ENCODE peak calls at places on chromosomes 4 and X, in six cellular contexts. One of them, this sample, is unnamed.

GRCh38 chr4:123554263-123554662 is 157.7 kb downstream of the SPRY1 start:
- DNase-seq in DMS79: no peak
- DNase-seq in adrenal gland: no peak
- DNase-seq in cardiac muscle cell: no peak
- DNase-seq in sigmoid colon: no peak
- DNase-seq in tibial artery: no peak
- DNase-seq in this sample: no peak

GRCh38 chrX:120647127-120647526 is 17.3 kb upstream of the C1GALT1C1 start:
- DNase-seq in DMS79: no peak
- DNase-seq in adrenal gland: no peak
- DNase-seq in cardiac muscle cell: no peak
- DNase-seq in sigmoid colon: no peak
- DNase-seq in tibial artery: no peak
- DNase-seq in this sample: no peak

GRCh38 chrX:119249836-119250340 is 13.8 kb downstream of the PGRMC1 start:
- DNase-seq in DMS79: no peak
- DNase-seq in adrenal gland: no peak
- DNase-seq in cardiac muscle cell: no peak
- DNase-seq in sigmoid colon: no peak
- DNase-seq in tibial artery: no peak
- DNase-seq in this sample: no peak

GRCh38 chr4:120755864-120756263 is 166.7 kb downstream of the PRDM5 start:
- DNase-seq in DMS79: no peak
- DNase-seq in adrenal gland: no peak
- DNase-seq in cardiac muscle cell: no peak
- DNase-seq in sigmoid colon: no peak
- DNase-seq in tibial artery: no peak
- DNase-seq in this sample: no peak

GRCh38 chr4:2078584-2078983 is 19.5 kb downstream of the NAT8L start:
- DNase-seq in DMS79: no peak
- DNase-seq in adrenal gland: no peak
- DNase-seq in cardiac muscle cell: no peak
- DNase-seq in sigmoid colon: no peak
- DNase-seq in tibial artery: no peak
- DNase-seq in this sample: no peak

GRCh38 chrX:16903274-16904019 is 33.3 kb upstream of the RBBP7 start:
- DNase-seq in DMS79: no peak
- DNase-seq in adrenal gland: no peak
- DNase-seq in cardiac muscle cell: no peak
- DNase-seq in sigmoid colon: no peak
- DNase-seq in tibial artery: no peak
- DNase-seq in this sample: no peak

GRCh38 chr4:40523581-40523980 is 106.1 kb downstream of the RBM47 start:
- DNase-seq in DMS79: no peak
- DNase-seq in adrenal gland: no peak
- DNase-seq in cardiac muscle cell: no peak
- DNase-seq in sigmoid colon: no peak
- DNase-seq in tibial artery: no peak
- DNase-seq in this sample: no peak

GRCh38 chr4:148868207-148868606 is 426.0 kb upstream of the NR3C2 start:
- DNase-seq in DMS79: no peak
- DNase-seq in adrenal gland: no peak
- DNase-seq in cardiac muscle cell: no peak
- DNase-seq in sigmoid colon: no peak
- DNase-seq in tibial artery: no peak
- DNase-seq in this sample: no peak

GRCh38 chr4:186724048-186724860 is 598 bp upstream of the FAT1 start:
- DNase-seq in DMS79: no peak
- DNase-seq in adrenal gland: no peak
- DNase-seq in cardiac muscle cell: peak; percentile 72
- DNase-seq in sigmoid colon: peak; percentile 80
- DNase-seq in tibial artery: peak; percentile 42
- DNase-seq in this sample: no peak

GRCh38 chr4:75058486-75058885 is 125.6 kb downstream of the PARM1 start:
- DNase-seq in DMS79: peak; percentile 14
- DNase-seq in adrenal gland: no peak
- DNase-seq in cardiac muscle cell: no peak
- DNase-seq in sigmoid colon: no peak
- DNase-seq in tibial artery: no peak
- DNase-seq in this sample: no peak

GRCh38 chr4:42478941-42479340 is 81.7 kb downstream of the SHISA3 start:
- DNase-seq in DMS79: no peak
- DNase-seq in adrenal gland: no peak
- DNase-seq in cardiac muscle cell: no peak
- DNase-seq in sigmoid colon: no peak
- DNase-seq in tibial artery: no peak
- DNase-seq in this sample: no peak

GRCh38 chrX:15956684-15957083 is 102.1 kb upstream of the AP1S2 start:
- DNase-seq in DMS79: no peak
- DNase-seq in adrenal gland: no peak
- DNase-seq in cardiac muscle cell: no peak
- DNase-seq in sigmoid colon: no peak
- DNase-seq in tibial artery: no peak
- DNase-seq in this sample: no peak

GRCh38 chrX:79440336-79440735 is 73.2 kb upstream of the ITM2A start:
- DNase-seq in DMS79: no peak
- DNase-seq in adrenal gland: no peak
- DNase-seq in cardiac muscle cell: no peak
- DNase-seq in sigmoid colon: no peak
- DNase-seq in tibial artery: no peak
- DNase-seq in this sample: no peak

GRCh38 chr4:168551945-168552695 is 55.3 kb downstream of the PALLD start:
- DNase-seq in DMS79: no peak
- DNase-seq in adrenal gland: no peak
- DNase-seq in cardiac muscle cell: no peak
- DNase-seq in sigmoid colon: no peak
- DNase-seq in tibial artery: no peak
- DNase-seq in this sample: no peak

GRCh38 chr4:6293661-6294060 is 24.0 kb downstream of the WFS1 start:
- DNase-seq in DMS79: no peak
- DNase-seq in adrenal gland: no peak
- DNase-seq in cardiac muscle cell: no peak
- DNase-seq in sigmoid colon: no peak
- DNase-seq in tibial artery: no peak
- DNase-seq in this sample: no peak

GRCh38 chr4:118834960-118835895 is 698 bp downstream of the SEC24D start:
- DNase-seq in DMS79: peak; percentile 39
- DNase-seq in adrenal gland: peak; percentile 75
- DNase-seq in cardiac muscle cell: peak; percentile 82
- DNase-seq in sigmoid colon: peak; percentile 86
- DNase-seq in tibial artery: peak; percentile 77
- DNase-seq in this sample: peak; percentile 87

GRCh38 chr4:65738134-65738533 is 67.8 kb upstream of the EPHA5 start:
- DNase-seq in DMS79: no peak
- DNase-seq in adrenal gland: no peak
- DNase-seq in cardiac muscle cell: no peak
- DNase-seq in sigmoid colon: no peak
- DNase-seq in tibial artery: no peak
- DNase-seq in this sample: no peak

GRCh38 chr4:6956087-6956433 is 46.4 kb downstream of the TBC1D14 start:
- DNase-seq in DMS79: no peak
- DNase-seq in adrenal gland: no peak
- DNase-seq in cardiac muscle cell: no peak
- DNase-seq in sigmoid colon: no peak
- DNase-seq in tibial artery: no peak
- DNase-seq in this sample: no peak

GRCh38 chr4:142416121-142416520 is 430.0 kb downstream of the INPP4B start:
- DNase-seq in DMS79: no peak
- DNase-seq in adrenal gland: no peak
- DNase-seq in cardiac muscle cell: no peak
- DNase-seq in sigmoid colon: no peak
- DNase-seq in tibial artery: no peak
- DNase-seq in this sample: no peak

GRCh38 chr4:8821151-8821950 is 50.3 kb downstream of the HMX1 start:
- DNase-seq in DMS79: no peak
- DNase-seq in adrenal gland: peak; percentile 5
- DNase-seq in cardiac muscle cell: no peak
- DNase-seq in sigmoid colon: peak; percentile 52
- DNase-seq in tibial artery: no peak
- DNase-seq in this sample: peak; percentile 51

GRCh38 chr4:10403633-10404445 is 53.4 kb downstream of the ZNF518B start:
- DNase-seq in DMS79: no peak
- DNase-seq in adrenal gland: no peak
- DNase-seq in cardiac muscle cell: peak; percentile 57
- DNase-seq in sigmoid colon: no peak
- DNase-seq in tibial artery: no peak
- DNase-seq in this sample: no peak

GRCh38 chrX:71911731-71912050 is 1.0 kb downstream of the NHSL2 start:
- DNase-seq in DMS79: no peak
- DNase-seq in adrenal gland: no peak
- DNase-seq in cardiac muscle cell: peak; percentile 58
- DNase-seq in sigmoid colon: peak; percentile 69
- DNase-seq in tibial artery: no peak
- DNase-seq in this sample: no peak

GRCh38 chr4:183499389-183499788 is 5.5 kb upstream of the ING2 start:
- DNase-seq in DMS79: no peak
- DNase-seq in adrenal gland: peak; percentile 36
- DNase-seq in cardiac muscle cell: no peak
- DNase-seq in sigmoid colon: no peak
- DNase-seq in tibial artery: no peak
- DNase-seq in this sample: no peak

GRCh38 chr4:166622425-166622977 is 611.8 kb downstream of the SPOCK3 start:
- DNase-seq in DMS79: no peak
- DNase-seq in adrenal gland: no peak
- DNase-seq in cardiac muscle cell: no peak
- DNase-seq in sigmoid colon: no peak
- DNase-seq in tibial artery: no peak
- DNase-seq in this sample: no peak

GRCh38 chr4:47926667-47927258 is 12.4 kb upstream of the NFXL1 start:
- DNase-seq in DMS79: no peak
- DNase-seq in adrenal gland: peak; percentile 58
- DNase-seq in cardiac muscle cell: peak; percentile 89
- DNase-seq in sigmoid colon: no peak
- DNase-seq in tibial artery: peak; percentile 30
- DNase-seq in this sample: peak; percentile 76

GRCh38 chrX:71618303-71618721 is at the start of gene CXCR3:
- DNase-seq in DMS79: no peak
- DNase-seq in adrenal gland: peak; percentile 71
- DNase-seq in cardiac muscle cell: no peak
- DNase-seq in sigmoid colon: no peak
- DNase-seq in tibial artery: no peak
- DNase-seq in this sample: peak; percentile 83

GRCh38 chr4:176792348-176793059 is at the start of gene VEGFC:
- DNase-seq in DMS79: no peak
- DNase-seq in adrenal gland: peak; percentile 77
- DNase-seq in cardiac muscle cell: peak; percentile 87
- DNase-seq in sigmoid colon: peak; percentile 72
- DNase-seq in tibial artery: peak; percentile 32
- DNase-seq in this sample: peak; percentile 73

GRCh38 chr4:147192679-147193078 is 247.0 kb upstream of the TTC29 start:
- DNase-seq in DMS79: no peak
- DNase-seq in adrenal gland: no peak
- DNase-seq in cardiac muscle cell: no peak
- DNase-seq in sigmoid colon: no peak
- DNase-seq in tibial artery: no peak
- DNase-seq in this sample: no peak

GRCh38 chr4:167956676-167957075 is 135.7 kb upstream of the ANXA10 start:
- DNase-seq in DMS79: no peak
- DNase-seq in adrenal gland: no peak
- DNase-seq in cardiac muscle cell: no peak
- DNase-seq in sigmoid colon: no peak
- DNase-seq in tibial artery: no peak
- DNase-seq in this sample: no peak

GRCh38 chr4:99863-100262 is 24.4 kb upstream of the ZNF718 start:
- DNase-seq in DMS79: no peak
- DNase-seq in adrenal gland: no peak
- DNase-seq in cardiac muscle cell: no peak
- DNase-seq in sigmoid colon: no peak
- DNase-seq in tibial artery: no peak
- DNase-seq in this sample: no peak

GRCh38 chrX:149513713-149514427 is 8.8 kb upstream of the IDS start:
- DNase-seq in DMS79: no peak
- DNase-seq in adrenal gland: no peak
- DNase-seq in cardiac muscle cell: no peak
- DNase-seq in sigmoid colon: no peak
- DNase-seq in tibial artery: no peak
- DNase-seq in this sample: no peak

GRCh38 chr4:54118850-54119589 is 19.1 kb downstream of the GSX2 start:
- DNase-seq in DMS79: no peak
- DNase-seq in adrenal gland: no peak
- DNase-seq in cardiac muscle cell: no peak
- DNase-seq in sigmoid colon: no peak
- DNase-seq in tibial artery: no peak
- DNase-seq in this sample: no peak

GRCh38 chr4:141731481-141731880 is 95.1 kb downstream of the IL15 start:
- DNase-seq in DMS79: no peak
- DNase-seq in adrenal gland: no peak
- DNase-seq in cardiac muscle cell: no peak
- DNase-seq in sigmoid colon: no peak
- DNase-seq in tibial artery: no peak
- DNase-seq in this sample: no peak

GRCh38 chr4:64022560-64022959 is 386.7 kb downstream of the TECRL start:
- DNase-seq in DMS79: no peak
- DNase-seq in adrenal gland: no peak
- DNase-seq in cardiac muscle cell: no peak
- DNase-seq in sigmoid colon: no peak
- DNase-seq in tibial artery: no peak
- DNase-seq in this sample: no peak

GRCh38 chrX:31420711-31421151 is 348.9 kb upstream of the FTHL17 start:
- DNase-seq in DMS79: no peak
- DNase-seq in adrenal gland: no peak
- DNase-seq in cardiac muscle cell: no peak
- DNase-seq in sigmoid colon: no peak
- DNase-seq in tibial artery: no peak
- DNase-seq in this sample: no peak

GRCh38 chr4:3766207-3766790 is at the start of gene ADRA2C:
- DNase-seq in DMS79: no peak
- DNase-seq in adrenal gland: no peak
- DNase-seq in cardiac muscle cell: peak; percentile 77
- DNase-seq in sigmoid colon: no peak
- DNase-seq in tibial artery: no peak
- DNase-seq in this sample: no peak

GRCh38 chr4:73103799-73104503 is 34.4 kb upstream of the COX18 start:
- DNase-seq in DMS79: no peak
- DNase-seq in adrenal gland: no peak
- DNase-seq in cardiac muscle cell: no peak
- DNase-seq in sigmoid colon: no peak
- DNase-seq in tibial artery: no peak
- DNase-seq in this sample: no peak

GRCh38 chr4:172657112-172657511 is 511.5 kb upstream of the GALNT7 start:
- DNase-seq in DMS79: no peak
- DNase-seq in adrenal gland: no peak
- DNase-seq in cardiac muscle cell: no peak
- DNase-seq in sigmoid colon: no peak
- DNase-seq in tibial artery: no peak
- DNase-seq in this sample: no peak

GRCh38 chrX:133337250-133337649 is 78.0 kb downstream of the GPC4 start:
- DNase-seq in DMS79: no peak
- DNase-seq in adrenal gland: peak; percentile 46
- DNase-seq in cardiac muscle cell: no peak
- DNase-seq in sigmoid colon: no peak
- DNase-seq in tibial artery: peak; percentile 21
- DNase-seq in this sample: no peak